ENCODE peak calls at places on chromosomes 6 and 20, in nine cellular contexts. D is substantia nigra; F is pancreas; T is H9; R is stomach; J is IMR-90; N is caudate nucleus; Y is CD4-positive, alpha-beta T cell; G is K562. M is an unnamed sample.
A peak's percentile ranks its signal among the peaks of the same experiment; 100 is the strongest.

GRCh38 chr6:138226701-138227315 is 8.5 kb upstream of the PBOV1 start:
- DNase-seq in D (no peak), F (no peak), T (no peak), R (no peak), J (no peak), N (no peak), Y (no peak), G (no peak), M (no peak)

GRCh38 chr6:36717871-36718540 is 20.4 kb downstream of the RAB44 start:
- DNase-seq in D (no peak), F (no peak), T (no peak), R (no peak), J (no peak), N (no peak), Y (no peak), G (no peak), M (no peak)

GRCh38 chr6:108260126-108260808 is 573 bp downstream of the SNX3 start:
- DNase-seq in D (peak; percentile 48), F (peak; percentile 67), T (peak; percentile 40), R (peak; percentile 33), J (peak; percentile 45), N (peak; percentile 84), Y (no peak), G (peak; percentile 32), M (peak; percentile 35)

GRCh38 chr20:17377222-17377621 is 150.4 kb downstream of the PCSK2 start:
- DNase-seq in D (no peak), F (no peak), T (no peak), R (no peak), J (no peak), N (no peak), Y (no peak), G (no peak), M (no peak)

GRCh38 chr6:168916576-168917207 is 337.0 kb downstream of the THBS2 start:
- DNase-seq in D (no peak), F (no peak), T (no peak), R (peak; percentile 46), J (no peak), N (no peak), Y (no peak), G (no peak), M (no peak)

GRCh38 chr6:24699521-24700359 is 19.2 kb downstream of the C6orf62 start:
- DNase-seq in D (no peak), F (no peak), T (no peak), R (no peak), J (no peak), N (no peak), Y (no peak), G (no peak), M (no peak)

GRCh38 chr6:50716887-50717509 is 3.7 kb downstream of the TFAP2D start:
- DNase-seq in D (no peak), F (no peak), T (no peak), R (no peak), J (no peak), N (no peak), Y (no peak), G (no peak), M (no peak)

GRCh38 chr6:155325700-155326516 is 11.6 kb upstream of the TFB1M start:
- DNase-seq in D (no peak), F (no peak), T (no peak), R (no peak), J (no peak), N (no peak), Y (no peak), G (no peak), M (no peak)

GRCh38 chr20:57498425-57499400 is 26.2 kb downstream of the CTCFL start:
- DNase-seq in D (no peak), F (no peak), T (peak; percentile 72), R (no peak), J (peak; percentile 7), N (no peak), Y (no peak), G (no peak), M (peak; percentile 41)

GRCh38 chr20:64027981-64028685 is 7.8 kb upstream of the C20orf204 start:
- DNase-seq in D (no peak), F (no peak), T (no peak), R (no peak), J (no peak), N (no peak), Y (no peak), G (no peak), M (no peak)

GRCh38 chr6:146595981-146596731 is 2.6 kb upstream of the ADGB start:
- DNase-seq in D (no peak), F (no peak), T (no peak), R (no peak), J (no peak), N (no peak), Y (no peak), G (no peak), M (peak; percentile 5)

GRCh38 chr20:4808872-4809271 is 87.2 kb downstream of the PRND start:
- DNase-seq in D (no peak), F (no peak), T (no peak), R (no peak), J (peak; percentile 21), N (no peak), Y (no peak), G (no peak), M (no peak)

GRCh38 chr6:128284128-128284527 is 236.3 kb downstream of the PTPRK start:
- DNase-seq in D (no peak), F (no peak), T (no peak), R (no peak), J (no peak), N (no peak), Y (no peak), G (no peak), M (no peak)

GRCh38 chr6:79574636-79575035 is 37.4 kb upstream of the LCA5 start:
- DNase-seq in D (no peak), F (no peak), T (peak; percentile 39), R (no peak), J (peak; percentile 78), N (no peak), Y (no peak), G (no peak), M (peak; percentile 36)

GRCh38 chr6:41527721-41528408 is 18.3 kb upstream of the FOXP4 start:
- DNase-seq in D (no peak), F (no peak), T (no peak), R (peak; percentile 65), J (peak; percentile 24), N (peak; percentile 2), Y (no peak), G (no peak), M (no peak)

GRCh38 chr6:17469006-17469972 is 75.9 kb downstream of the CAP2 start:
- DNase-seq in D (no peak), F (no peak), T (no peak), R (no peak), J (no peak), N (no peak), Y (no peak), G (no peak), M (no peak)

GRCh38 chr6:79546186-79546585 is 9.0 kb upstream of the LCA5 start:
- DNase-seq in D (no peak), F (no peak), T (no peak), R (no peak), J (peak; percentile 46), N (no peak), Y (no peak), G (no peak), M (no peak)

GRCh38 chr6:111871207-111871606 is 2.0 kb downstream of the FYN start:
- DNase-seq in D (no peak), F (no peak), T (no peak), R (no peak), J (no peak), N (no peak), Y (no peak), G (no peak), M (no peak)
- H3K27ac ChIP-seq in D (peak overlapping the region; percentile 96), F (peak overlapping the region; percentile 52), T (no peak overlapping the region), R (peak overlapping the region; percentile 86), J (no peak overlapping the region), N (peak overlapping the region; percentile 85), Y (peak overlapping the region; percentile 94), G (no peak overlapping the region), M (no peak overlapping the region)

DNA sequence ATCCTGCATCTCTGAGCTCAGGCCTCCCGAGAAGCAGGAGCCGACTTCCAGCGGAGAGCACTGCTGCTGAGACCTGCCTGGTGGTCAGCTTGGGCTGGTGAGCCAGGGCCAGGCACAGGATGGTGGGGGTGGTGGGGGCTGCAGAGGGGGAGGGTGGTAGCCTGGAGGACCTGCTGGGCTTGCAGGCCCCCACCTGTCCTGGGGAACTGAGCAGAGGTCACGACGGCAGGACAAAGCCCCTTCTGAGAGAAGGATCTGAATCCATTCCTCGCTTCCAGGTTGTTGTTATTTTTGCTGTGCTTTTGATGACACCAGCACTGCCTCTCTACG is 35.6 kb upstream of the CD93 start:
- DNase-seq in D (no peak), F (no peak), T (no peak), R (no peak), J (no peak), N (no peak), Y (no peak), G (no peak), M (no peak)
- H3K27ac ChIP-seq in D (no peak overlapping the region), F (no peak overlapping the region), T (no peak overlapping the region), R (no peak overlapping the region), J (no peak overlapping the region), N (no peak overlapping the region), Y (no peak overlapping the region), G (no peak overlapping the region), M (no peak overlapping the region)

GRCh38 chr6:15400572-15401004 is 154.7 kb downstream of the JARID2 start:
- DNase-seq in D (peak; percentile 56), F (peak; percentile 28), T (no peak), R (no peak), J (peak; percentile 16), N (peak; percentile 53), Y (peak; percentile 2), G (peak; percentile 69), M (no peak)
- H3K27ac ChIP-seq in D (peak overlapping the region; percentile 86), F (no peak overlapping the region), T (no peak overlapping the region), R (peak overlapping the region; percentile 16), J (no peak overlapping the region), N (peak overlapping the region; percentile 73), Y (no peak overlapping the region), G (peak overlapping the region; percentile 64), M (peak overlapping the region; percentile 43)

DNA sequence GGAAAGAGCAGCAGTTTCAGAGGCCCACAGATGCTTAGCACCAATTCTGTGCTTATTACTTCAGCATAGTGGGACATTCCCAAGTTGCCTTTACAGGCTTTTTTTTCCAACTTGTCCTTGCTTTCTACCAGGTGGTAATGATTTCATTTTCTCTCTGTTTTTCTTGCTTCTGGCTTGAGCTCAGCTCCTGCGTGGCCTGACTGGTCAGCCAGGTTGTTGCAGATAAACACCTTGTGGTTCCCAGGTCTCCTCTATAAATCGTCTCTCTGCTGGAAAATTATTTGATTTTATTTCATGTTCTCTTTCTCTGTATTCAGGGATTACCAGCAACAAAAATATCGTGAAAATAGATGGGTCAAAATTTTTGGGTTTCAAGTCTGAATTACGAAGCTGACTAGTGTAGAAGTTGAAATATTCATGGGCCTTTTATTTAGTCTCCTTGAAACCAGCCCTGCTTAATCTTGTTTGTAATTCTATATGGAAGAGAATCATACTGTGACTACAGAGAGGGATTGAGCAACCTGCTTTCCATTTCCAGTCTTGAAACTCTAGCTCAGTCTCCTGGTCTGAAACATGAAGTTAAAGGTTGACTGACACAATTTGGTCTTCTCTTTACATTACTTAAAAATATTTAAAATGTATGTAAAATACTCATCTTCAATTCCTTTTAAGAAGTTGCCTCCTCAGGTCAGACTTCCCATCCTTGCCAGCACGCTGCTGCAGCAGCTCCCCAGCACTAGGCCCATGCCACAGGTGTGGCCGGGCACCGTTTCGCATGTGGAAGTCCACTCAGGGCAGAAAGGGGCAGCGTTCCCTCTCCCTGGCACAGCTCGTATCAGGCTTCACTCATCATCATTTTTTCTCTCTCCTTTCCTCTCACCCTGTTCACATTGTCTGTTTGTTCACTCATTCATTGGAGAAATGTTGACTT is 7.0 kb downstream of the DUSP22 start:
- DNase-seq in D (no peak), F (peak; percentile 68), T (no peak), R (no peak), J (peak; percentile 40), N (no peak), Y (no peak), G (no peak), M (no peak)
- H3K27ac ChIP-seq in D (peak overlapping the region; percentile 16), F (peak overlapping the region; percentile 56), T (no peak overlapping the region), R (peak overlapping the region; percentile 27), J (no peak overlapping the region), N (no peak overlapping the region), Y (no peak overlapping the region), G (no peak overlapping the region), M (no peak overlapping the region)

M was measured in RWPE1.